ENCODE peak calls at places on chromosomes 16 and 17, in eight cellular contexts. D is IMR-90; R is HEK293T; Z is CD8-positive, alpha-beta memory T cell; G is smooth muscle cell of the brain vasculature; V is naive B cell; F is activated CD4-positive, alpha-beta T cell treated with anti-CD3 and anti-CD28 coated beads, Interleukin-2, amount 10 ng/mL, durations not matched to agents 24 days and 14 days; Q is HT1080. A is an unnamed sample.

GRCh38 chr17:36855459-36855858 is 81.8 kb upstream of the LHX1 start:
- DNase-seq in Q (no peak), R (no peak), V (no peak), D (no peak), G (no peak), Z (no peak), F (no peak), A (no peak)

GRCh38 chr17:78095035-78095434 is 33.5 kb downstream of the TMC6 start:
- DNase-seq in F (no peak), G (no peak), V (no peak), Z (no peak), Q (no peak), R (no peak), D (no peak), A (no peak)

GRCh38 chr17:22409160-22409751 is 716.9 kb downstream of the KCNJ18 start:
- DNase-seq in F (no peak), D (no peak), G (no peak), Z (no peak), V (no peak), Q (no peak), R (no peak), A (no peak)

GRCh38 chr16:69890114-69890890 is 60.8 kb upstream of the CLEC18A start:
- DNase-seq in F (no peak), D (peak; percentile 42), Q (no peak), G (no peak), V (no peak), R (peak; percentile 45), Z (no peak), A (no peak)

GRCh38 chr17:44757045-44757917 is 1.5 kb upstream of the ADAM11 start:
- DNase-seq in G (no peak), Z (no peak), F (no peak), Q (no peak), D (no peak), V (no peak), R (no peak), A (no peak)

GRCh38 chr17:3891626-3892094 is 1.2 kb downstream of the CAMKK1 start:
- DNase-seq in G (no peak), V (no peak), D (peak; percentile 15), Z (no peak), F (no peak), R (no peak), Q (no peak), A (no peak)

GRCh38 chr17:72972263-72972951 is 120.1 kb downstream of the SLC39A11 start:
- DNase-seq in R (no peak), Z (no peak), Q (no peak), G (no peak), F (no peak), V (no peak), D (no peak), A (no peak)

GRCh38 chr17:81291662-81292061 is 3.4 kb downstream of the SLC38A10 start:
- DNase-seq in R (peak; percentile 86), Q (peak; percentile 41), F (peak; percentile 90), V (peak; percentile 73), Z (peak; percentile 56), G (no peak), D (peak; percentile 25), A (peak; percentile 73)

GRCh38 chr16:56451753-56452689 is 667 bp downstream of the OGFOD1 start:
- DNase-seq in V (no peak), R (peak; percentile 53), Z (no peak), Q (no peak), G (no peak), F (peak; percentile 68), D (peak; percentile 31), A (no peak)

GRCh38 chr17:79366988-79367571 is 243.8 kb downstream of the RBFOX3 start:
- DNase-seq in Q (no peak), F (no peak), Z (no peak), G (no peak), D (no peak), R (no peak), V (no peak), A (no peak)

GRCh38 chr16:14955546-14956231 is 18.4 kb downstream of the NPIPA1 start:
- DNase-seq in F (no peak), G (no peak), Q (no peak), V (no peak), R (no peak), D (no peak), Z (no peak), A (no peak)

GRCh38 chr17:17792143-17792550 is 44.6 kb downstream of the SREBF1 start:
- DNase-seq in Q (no peak), R (no peak), F (peak; percentile 69), Z (no peak), D (no peak), V (no peak), G (no peak), A (no peak)

GRCh38 chr16:14007460-14007859 is 63.7 kb upstream of the MRTFB start:
- DNase-seq in V (no peak), G (no peak), F (no peak), Q (peak; percentile 65), D (peak; percentile 92), R (no peak), Z (no peak), A (peak; percentile 17)

GRCh38 chr16:88783391-88784073 is 1.5 kb downstream of the PIEZO1 start:
- DNase-seq in Q (no peak), Z (no peak), F (peak; percentile 73), V (no peak), R (no peak), D (peak; percentile 33), G (no peak), A (no peak)

GRCh38 chr16:51756447-51757123 is 605.5 kb upstream of the SALL1 start:
- DNase-seq in V (no peak), Q (no peak), F (no peak), D (no peak), Z (no peak), G (no peak), R (no peak), A (no peak)

GRCh38 chr17:76797441-76797840 is 59.5 kb downstream of the MFSD11 start:
- DNase-seq in Q (peak; percentile 36), Z (no peak), V (no peak), R (no peak), F (no peak), G (no peak), D (no peak), A (no peak)

GRCh38 chr17:62093188-62094155 is 28.4 kb upstream of the MED13 start:
- DNase-seq in R (no peak), F (no peak), G (no peak), Z (no peak), V (no peak), D (peak; percentile 95), Q (peak; percentile 96), A (peak; percentile 83)

GRCh38 chr17:46942441-46943217 is 19.7 kb downstream of the GOSR2 start:
- DNase-seq in G (peak; percentile 29), V (peak; percentile 42), R (peak; percentile 87), F (peak; percentile 84), Z (peak; percentile 10), Q (peak; percentile 60), D (peak; percentile 75), A (no peak)

GRCh38 chr17:50348522-50349240 is 2.8 kb downstream of the XYLT2 start:
- DNase-seq in Q (peak; percentile 77), V (no peak), Z (no peak), D (peak; percentile 53), R (no peak), G (no peak), F (no peak), A (no peak)

GRCh38 chr16:46686815-46687473 is 2.0 kb downstream of the VPS35 start:
- DNase-seq in R (no peak), Q (no peak), D (no peak), Z (no peak), G (no peak), V (no peak), F (peak; percentile 17), A (no peak)

GRCh38 chr16:2044541-2044940 is 3.1 kb downstream of the NTHL1 start:
- DNase-seq in Q (no peak), G (no peak), Z (no peak), F (no peak), R (no peak), V (no peak), D (no peak), A (no peak)

GRCh38 chr16:83968483-83968865 is 430 bp downstream of the NECAB2 start:
- DNase-seq in D (no peak), V (no peak), R (peak; percentile 56), F (no peak), Q (no peak), G (no peak), Z (no peak), A (no peak)

GRCh38 chr16:89197033-89197632 is 3.2 kb downstream of the SLC22A31 start:
- DNase-seq in F (no peak), Q (no peak), V (no peak), G (no peak), Z (no peak), D (no peak), R (no peak), A (no peak)

GRCh38 chr17:9924735-9925191 is 19.7 kb upstream of the RCVRN start:
- DNase-seq in R (peak; percentile 68), G (peak; percentile 50), F (peak; percentile 76), D (peak; percentile 75), V (peak; percentile 58), Q (peak; percentile 63), Z (peak; percentile 39), A (peak; percentile 31)

GRCh38 chr17:18261146-18261515 is 669 bp downstream of the MIEF2 start:
- DNase-seq in F (peak; percentile 77), R (peak; percentile 27), D (peak; percentile 44), Z (no peak), G (no peak), Q (peak; percentile 58), V (peak; percentile 12), A (no peak)

GRCh38 chr17:4335185-4335584 is 31.3 kb downstream of the UBE2G1 start:
- DNase-seq in Z (peak; percentile 10), Q (no peak), D (no peak), R (no peak), F (no peak), V (no peak), G (no peak), A (no peak)